ENCODE peak calls at places on chromosomes 2 and 18, in six cellular contexts. One of them, this sample, is unnamed.

GRCh38 chr2:3637692-3638455 is 20.1 kb upstream of the ALLC start:
- DNase-seq in hepatic stellate cell: no peak
- DNase-seq in stimulated activated CD4-positive, alpha-beta T cell treated with anti-CD3 and anti-CD28 coated beads, Interleukin-12 subunit alpha, Interleukin-12 subunit beta, amount 100 ng/mL, for 24 hours: no peak
- DNase-seq in right atrium auricular region: no peak
- DNase-seq in head of caudate nucleus: no peak
- DNase-seq in iPS DF 19.7: no peak
- DNase-seq in this sample: no peak

GRCh38 chr18:5982332-5982731 is 87.0 kb upstream of the TMEM200C start:
- DNase-seq in hepatic stellate cell: no peak
- DNase-seq in stimulated activated CD4-positive, alpha-beta T cell treated with anti-CD3 and anti-CD28 coated beads, Interleukin-12 subunit alpha, Interleukin-12 subunit beta, amount 100 ng/mL, for 24 hours: no peak
- DNase-seq in right atrium auricular region: no peak
- DNase-seq in head of caudate nucleus: no peak
- DNase-seq in iPS DF 19.7: no peak
- DNase-seq in this sample: no peak

GRCh38 chr18:11728247-11728646 is 39.2 kb downstream of the GNAL start:
- DNase-seq in hepatic stellate cell: no peak
- DNase-seq in stimulated activated CD4-positive, alpha-beta T cell treated with anti-CD3 and anti-CD28 coated beads, Interleukin-12 subunit alpha, Interleukin-12 subunit beta, amount 100 ng/mL, for 24 hours: no peak
- DNase-seq in right atrium auricular region: no peak
- DNase-seq in head of caudate nucleus: no peak
- DNase-seq in iPS DF 19.7: no peak
- DNase-seq in this sample: peak; percentile 84

GRCh38 chr2:45256867-45257641 is 247.8 kb upstream of the SIX2 start:
- DNase-seq in hepatic stellate cell: no peak
- DNase-seq in stimulated activated CD4-positive, alpha-beta T cell treated with anti-CD3 and anti-CD28 coated beads, Interleukin-12 subunit alpha, Interleukin-12 subunit beta, amount 100 ng/mL, for 24 hours: no peak
- DNase-seq in right atrium auricular region: no peak
- DNase-seq in head of caudate nucleus: no peak
- DNase-seq in iPS DF 19.7: peak; percentile 61
- DNase-seq in this sample: no peak

GRCh38 chr2:219570194-219570923 is 980 bp downstream of the OBSL1 start:
- DNase-seq in hepatic stellate cell: peak; percentile 72
- DNase-seq in stimulated activated CD4-positive, alpha-beta T cell treated with anti-CD3 and anti-CD28 coated beads, Interleukin-12 subunit alpha, Interleukin-12 subunit beta, amount 100 ng/mL, for 24 hours: no peak
- DNase-seq in right atrium auricular region: no peak
- DNase-seq in head of caudate nucleus: peak; percentile 59
- DNase-seq in iPS DF 19.7: no peak
- DNase-seq in this sample: no peak

GRCh38 chr2:218221015-218221414 is 4.0 kb downstream of the ARPC2 start:
- DNase-seq in hepatic stellate cell: no peak
- DNase-seq in stimulated activated CD4-positive, alpha-beta T cell treated with anti-CD3 and anti-CD28 coated beads, Interleukin-12 subunit alpha, Interleukin-12 subunit beta, amount 100 ng/mL, for 24 hours: no peak
- DNase-seq in right atrium auricular region: no peak
- DNase-seq in head of caudate nucleus: peak; percentile 28
- DNase-seq in iPS DF 19.7: no peak
- DNase-seq in this sample: no peak

GRCh38 chr2:218323526-218324472 is 31.5 kb upstream of the TMBIM1 start:
- DNase-seq in hepatic stellate cell: no peak
- DNase-seq in stimulated activated CD4-positive, alpha-beta T cell treated with anti-CD3 and anti-CD28 coated beads, Interleukin-12 subunit alpha, Interleukin-12 subunit beta, amount 100 ng/mL, for 24 hours: no peak
- DNase-seq in right atrium auricular region: no peak
- DNase-seq in head of caudate nucleus: no peak
- DNase-seq in iPS DF 19.7: no peak
- DNase-seq in this sample: peak; percentile 84

GRCh38 chr2:27779417-27780055 is 8.0 kb downstream of the MRPL33 start:
- DNase-seq in hepatic stellate cell: no peak
- DNase-seq in stimulated activated CD4-positive, alpha-beta T cell treated with anti-CD3 and anti-CD28 coated beads, Interleukin-12 subunit alpha, Interleukin-12 subunit beta, amount 100 ng/mL, for 24 hours: no peak
- DNase-seq in right atrium auricular region: no peak
- DNase-seq in head of caudate nucleus: no peak
- DNase-seq in iPS DF 19.7: no peak
- DNase-seq in this sample: no peak

GRCh38 chr2:120863661-120864320 is 128.1 kb downstream of the GLI2 start:
- DNase-seq in hepatic stellate cell: no peak
- DNase-seq in stimulated activated CD4-positive, alpha-beta T cell treated with anti-CD3 and anti-CD28 coated beads, Interleukin-12 subunit alpha, Interleukin-12 subunit beta, amount 100 ng/mL, for 24 hours: no peak
- DNase-seq in right atrium auricular region: peak; percentile 87
- DNase-seq in head of caudate nucleus: no peak
- DNase-seq in iPS DF 19.7: no peak
- DNase-seq in this sample: peak; percentile 61

GRCh38 chr18:4024702-4025101 is 430.4 kb downstream of the DLGAP1 start:
- DNase-seq in hepatic stellate cell: no peak
- DNase-seq in stimulated activated CD4-positive, alpha-beta T cell treated with anti-CD3 and anti-CD28 coated beads, Interleukin-12 subunit alpha, Interleukin-12 subunit beta, amount 100 ng/mL, for 24 hours: no peak
- DNase-seq in right atrium auricular region: no peak
- DNase-seq in head of caudate nucleus: no peak
- DNase-seq in iPS DF 19.7: no peak
- DNase-seq in this sample: no peak

GRCh38 chr18:28138816-28139215 is 38.1 kb downstream of the CDH2 start:
- DNase-seq in hepatic stellate cell: no peak
- DNase-seq in stimulated activated CD4-positive, alpha-beta T cell treated with anti-CD3 and anti-CD28 coated beads, Interleukin-12 subunit alpha, Interleukin-12 subunit beta, amount 100 ng/mL, for 24 hours: no peak
- DNase-seq in right atrium auricular region: no peak
- DNase-seq in head of caudate nucleus: no peak
- DNase-seq in iPS DF 19.7: no peak
- DNase-seq in this sample: no peak

GRCh38 chr2:101999122-101999789 is 7.5 kb downstream of the IL1R2 start:
- DNase-seq in hepatic stellate cell: no peak
- DNase-seq in stimulated activated CD4-positive, alpha-beta T cell treated with anti-CD3 and anti-CD28 coated beads, Interleukin-12 subunit alpha, Interleukin-12 subunit beta, amount 100 ng/mL, for 24 hours: no peak
- DNase-seq in right atrium auricular region: no peak
- DNase-seq in head of caudate nucleus: no peak
- DNase-seq in iPS DF 19.7: no peak
- DNase-seq in this sample: no peak

GRCh38 chr2:239674101-239674980 is 273.5 kb upstream of the HDAC4 start:
- DNase-seq in hepatic stellate cell: no peak
- DNase-seq in stimulated activated CD4-positive, alpha-beta T cell treated with anti-CD3 and anti-CD28 coated beads, Interleukin-12 subunit alpha, Interleukin-12 subunit beta, amount 100 ng/mL, for 24 hours: no peak
- DNase-seq in right atrium auricular region: peak; percentile 23
- DNase-seq in head of caudate nucleus: no peak
- DNase-seq in iPS DF 19.7: no peak
- DNase-seq in this sample: no peak

GRCh38 chr2:181468857-181469256 is 11.7 kb downstream of the ITGA4 start:
- DNase-seq in hepatic stellate cell: no peak
- DNase-seq in stimulated activated CD4-positive, alpha-beta T cell treated with anti-CD3 and anti-CD28 coated beads, Interleukin-12 subunit alpha, Interleukin-12 subunit beta, amount 100 ng/mL, for 24 hours: no peak
- DNase-seq in right atrium auricular region: no peak
- DNase-seq in head of caudate nucleus: no peak
- DNase-seq in iPS DF 19.7: no peak
- DNase-seq in this sample: no peak

GRCh38 chr2:28322887-28323483 is 69.7 kb upstream of the FOSL2 start:
- DNase-seq in hepatic stellate cell: no peak
- DNase-seq in stimulated activated CD4-positive, alpha-beta T cell treated with anti-CD3 and anti-CD28 coated beads, Interleukin-12 subunit alpha, Interleukin-12 subunit beta, amount 100 ng/mL, for 24 hours: no peak
- DNase-seq in right atrium auricular region: no peak
- DNase-seq in head of caudate nucleus: no peak
- DNase-seq in iPS DF 19.7: no peak
- DNase-seq in this sample: no peak

GRCh38 chr2:25821225-25822056 is 56.8 kb downstream of the ASXL2 start:
- DNase-seq in hepatic stellate cell: no peak
- DNase-seq in stimulated activated CD4-positive, alpha-beta T cell treated with anti-CD3 and anti-CD28 coated beads, Interleukin-12 subunit alpha, Interleukin-12 subunit beta, amount 100 ng/mL, for 24 hours: no peak
- DNase-seq in right atrium auricular region: no peak
- DNase-seq in head of caudate nucleus: no peak
- DNase-seq in iPS DF 19.7: no peak
- DNase-seq in this sample: no peak

GRCh38 chr2:9858730-9859068 is 15.4 kb downstream of the TAF1B start:
- DNase-seq in hepatic stellate cell: no peak
- DNase-seq in stimulated activated CD4-positive, alpha-beta T cell treated with anti-CD3 and anti-CD28 coated beads, Interleukin-12 subunit alpha, Interleukin-12 subunit beta, amount 100 ng/mL, for 24 hours: no peak
- DNase-seq in right atrium auricular region: no peak
- DNase-seq in head of caudate nucleus: no peak
- DNase-seq in iPS DF 19.7: no peak
- DNase-seq in this sample: no peak

GRCh38 chr2:111668741-111669140 is 215.3 kb downstream of the ANAPC1 start:
- DNase-seq in hepatic stellate cell: no peak
- DNase-seq in stimulated activated CD4-positive, alpha-beta T cell treated with anti-CD3 and anti-CD28 coated beads, Interleukin-12 subunit alpha, Interleukin-12 subunit beta, amount 100 ng/mL, for 24 hours: no peak
- DNase-seq in right atrium auricular region: peak; percentile 48
- DNase-seq in head of caudate nucleus: no peak
- DNase-seq in iPS DF 19.7: no peak
- DNase-seq in this sample: no peak

GRCh38 chr2:204678031-204678430 is 132.8 kb downstream of the PARD3B start:
- DNase-seq in hepatic stellate cell: no peak
- DNase-seq in stimulated activated CD4-positive, alpha-beta T cell treated with anti-CD3 and anti-CD28 coated beads, Interleukin-12 subunit alpha, Interleukin-12 subunit beta, amount 100 ng/mL, for 24 hours: no peak
- DNase-seq in right atrium auricular region: no peak
- DNase-seq in head of caudate nucleus: no peak
- DNase-seq in iPS DF 19.7: no peak
- DNase-seq in this sample: no peak

GRCh38 chr2:102111823-102112222 is 30.7 kb upstream of the IL1R1 start:
- DNase-seq in hepatic stellate cell: no peak
- DNase-seq in stimulated activated CD4-positive, alpha-beta T cell treated with anti-CD3 and anti-CD28 coated beads, Interleukin-12 subunit alpha, Interleukin-12 subunit beta, amount 100 ng/mL, for 24 hours: no peak
- DNase-seq in right atrium auricular region: no peak
- DNase-seq in head of caudate nucleus: no peak
- DNase-seq in iPS DF 19.7: peak; percentile 7
- DNase-seq in this sample: peak; percentile 65